ENCODE peak calls at places on chromosomes 7 and 10, in nine cellular contexts. E is lower lobe of right lung; G is endothelial cell of umbilical vein; P is hepatocyte; J is Panc1; V is heart left ventricle; N is heart right ventricle; C is cardiac muscle cell; Q is CD4-positive, alpha-beta memory T cell. A is an unnamed sample.
A peak's percentile ranks its signal among the peaks of the same experiment; 100 is the strongest.

GRCh38 chr7:149317986-149318672 is 56.1 kb downstream of the ZNF783 start:
- DNase-seq in E (no peak), G (no peak), P (no peak), J (no peak), V (no peak), N (no peak), C (no peak), Q (no peak), A (no peak)

GRCh38 chr7:121525155-121525819 is 129.2 kb upstream of the FAM3C start:
- DNase-seq in E (no peak), G (no peak), P (no peak), J (no peak), V (no peak), N (no peak), C (no peak), Q (no peak), A (no peak)

GRCh38 chr7:101678713-101679112 is 49.6 kb upstream of the MYL10 start:
- DNase-seq in E (no peak), G (no peak), P (no peak), J (no peak), V (peak; percentile 39), N (no peak), C (no peak), Q (no peak), A (peak; percentile 45)

GRCh38 chr10:115980470-115980869 is 292.5 kb downstream of the GFRA1 start:
- DNase-seq in E (no peak), G (no peak), P (no peak), J (no peak), V (no peak), N (no peak), C (no peak), Q (no peak), A (no peak)

GRCh38 chr10:133344236-133344635 is 2.9 kb upstream of the PRAP1 start:
- DNase-seq in E (no peak), G (no peak), P (no peak), J (no peak), V (no peak), N (no peak), C (no peak), Q (no peak), A (no peak)

GRCh38 chr10:108521827-108522503 is 1357.5 kb upstream of the SORCS1 start:
- DNase-seq in E (no peak), G (no peak), P (no peak), J (no peak), V (no peak), N (no peak), C (no peak), Q (no peak), A (no peak)

GRCh38 chr7:47937065-47937687 is 11.1 kb downstream of the PKD1L1 start:
- DNase-seq in E (no peak), G (no peak), P (no peak), J (no peak), V (no peak), N (no peak), C (no peak), Q (no peak), A (no peak)

GRCh38 chr7:103690576-103690975 is 244.6 kb upstream of the SLC26A5 start:
- DNase-seq in E (no peak), G (no peak), P (peak; percentile 31), J (no peak), V (no peak), N (no peak), C (no peak), Q (no peak), A (no peak)

GRCh38 chr10:78920011-78920410 is 148.8 kb upstream of the ZMIZ1 start:
- DNase-seq in E (no peak), G (no peak), P (no peak), J (no peak), V (no peak), N (no peak), C (no peak), Q (no peak), A (no peak)

GRCh38 chr7:28627263-28627653 is 214.9 kb downstream of the CREB5 start:
- DNase-seq in E (no peak), G (no peak), P (no peak), J (no peak), V (no peak), N (no peak), C (no peak), Q (no peak), A (no peak)

GRCh38 chr7:155289949-155290501 is 7.7 kb upstream of the INSIG1 start:
- DNase-seq in E (no peak), G (no peak), P (no peak), J (no peak), V (no peak), N (no peak), C (no peak), Q (no peak), A (no peak)

GRCh38 chr10:52387744-52388143 is 73.7 kb downstream of the DKK1 start:
- DNase-seq in E (no peak), G (peak; percentile 62), P (no peak), J (no peak), V (no peak), N (no peak), C (no peak), Q (no peak), A (no peak)

GRCh38 chr7:114051871-114052324 is 133.1 kb upstream of the PPP1R3A start:
- DNase-seq in E (no peak), G (no peak), P (no peak), J (no peak), V (no peak), N (no peak), C (no peak), Q (no peak), A (no peak)

GRCh38 chr10:101216207-101216607 is 13.1 kb downstream of the LBX1 start:
- DNase-seq in E (no peak), G (no peak), P (no peak), J (no peak), V (no peak), N (no peak), C (no peak), Q (no peak), A (no peak)

GRCh38 chr7:22399091-22399490 is 42.1 kb upstream of the RAPGEF5 start:
- DNase-seq in E (no peak), G (no peak), P (no peak), J (no peak), V (no peak), N (no peak), C (no peak), Q (no peak), A (no peak)

GRCh38 chr10:71072820-71073205 is 139.6 kb upstream of the UNC5B start:
- DNase-seq in E (no peak), G (no peak), P (no peak), J (no peak), V (peak; percentile 30), N (no peak), C (no peak), Q (no peak), A (no peak)

GRCh38 chr10:73858013-73858708 is 16.2 kb downstream of the CAMK2G start:
- DNase-seq in E (no peak), G (no peak), P (no peak), J (no peak), V (no peak), N (no peak), C (no peak), Q (no peak), A (no peak)

GRCh38 chr7:94333810-94334209 is 60.9 kb upstream of the COL1A2 start:
- DNase-seq in E (no peak), G (no peak), P (no peak), J (no peak), V (no peak), N (no peak), C (no peak), Q (no peak), A (no peak)

GRCh38 chr10:36606234-36606839 is 519.1 kb upstream of the ANKRD30A start:
- DNase-seq in E (no peak), G (peak; percentile 78), P (no peak), J (no peak), V (no peak), N (no peak), C (no peak), Q (no peak), A (no peak)

GRCh38 chr7:111380945-111381344 is 181.3 kb downstream of the IMMP2L start:
- DNase-seq in E (no peak), G (no peak), P (peak; percentile 45), J (no peak), V (no peak), N (no peak), C (no peak), Q (no peak), A (no peak)

GRCh38 chr10:104650072-104650471 is 9.0 kb downstream of the SORCS3 start:
- DNase-seq in E (no peak), G (no peak), P (peak; percentile 43), J (no peak), V (no peak), N (no peak), C (peak; percentile 53), Q (no peak), A (no peak)

GRCh38 chr7:2760098-2760889 is 72.3 kb downstream of the AMZ1 start:
- DNase-seq in E (peak; percentile 72), G (peak; percentile 37), P (peak; percentile 76), J (peak; percentile 39), V (peak; percentile 74), N (peak; percentile 79), C (peak; percentile 83), Q (no peak), A (peak; percentile 80)

DNA sequence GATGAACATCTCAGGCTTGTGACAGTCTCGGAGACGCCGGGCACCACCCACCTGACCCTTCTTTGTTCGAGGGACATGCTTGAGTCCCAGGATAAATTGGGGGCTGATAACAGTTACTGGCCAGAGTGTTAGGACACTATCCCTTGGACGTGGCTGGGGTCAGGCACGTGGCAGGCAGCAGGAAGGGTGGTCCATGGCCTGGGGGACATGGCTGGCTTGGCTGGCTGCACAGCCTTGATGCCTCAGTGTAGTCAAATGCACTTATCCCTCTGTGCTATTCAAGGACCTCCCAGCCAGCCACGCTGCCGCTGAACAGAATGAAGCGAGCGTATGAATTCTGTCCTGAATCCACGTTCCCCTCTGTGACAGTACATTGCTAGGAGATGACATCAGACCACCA is 662.0 kb upstream of the FOXK1 start:
- DNase-seq in E (no peak), G (no peak), P (no peak), J (no peak), V (no peak), N (no peak), C (no peak), Q (no peak), A (no peak)
- H3K27me3 ChIP-seq in E (no peaks in the 10 kb centered on the region), G (no peaks in the 10 kb centered on the region), P (no peaks in the 10 kb centered on the region), J (no peaks in the 10 kb centered on the region), V (no peaks in the 10 kb centered on the region), N (no peaks in the 10 kb centered on the region), C (no peaks in the 10 kb centered on the region), Q (no peaks in the 10 kb centered on the region), A (no peaks in the 10 kb centered on the region)

GRCh38 chr10:83987216-83987615 is 152.1 kb upstream of the GHITM start:
- DNase-seq in E (no peak), G (no peak), P (no peak), J (no peak), V (no peak), N (no peak), C (no peak), Q (no peak), A (no peak)
- H3K9me3 ChIP-seq in E (no peaks in the 10 kb centered on the region), G (no peaks in the 10 kb centered on the region), P (no peaks in the 10 kb centered on the region), J (no peaks in the 10 kb centered on the region), V (no peaks in the 10 kb centered on the region), N (no peaks in the 10 kb centered on the region), C (no peaks in the 10 kb centered on the region), Q (no peaks in the 10 kb centered on the region), A (no peaks in the 10 kb centered on the region)

GRCh38 chr10:12628964-12629766 is 279.8 kb downstream of the CAMK1D start:
- DNase-seq in E (no peak), G (no peak), P (peak; percentile 41), J (no peak), V (no peak), N (no peak), C (no peak), Q (no peak), A (no peak)
- H3K27ac ChIP-seq in E (no peak overlapping the region), G (no peak overlapping the region), P (peak overlapping the region; percentile 49), J (no peak overlapping the region), V (no peak overlapping the region), N (no peak overlapping the region), C (no peak overlapping the region), Q (no peak overlapping the region), A (no peak overlapping the region)

GRCh38 chr10:72761498-72761897 is 69.6 kb downstream of the MCU start:
- DNase-seq in E (no peak), G (no peak), P (no peak), J (no peak), V (no peak), N (no peak), C (no peak), Q (no peak), A (no peak)
- H3K27me3 ChIP-seq in E (no peaks in the 10 kb centered on the region), G (no peaks in the 10 kb centered on the region), P (no peaks in the 10 kb centered on the region), J (no peaks in the 10 kb centered on the region), V (no peaks in the 10 kb centered on the region), N (no peaks in the 10 kb centered on the region), C (no peaks in the 10 kb centered on the region), Q (no peaks in the 10 kb centered on the region), A (no peaks in the 10 kb centered on the region)